ENCODE peak calls at places on chromosome 5, in ten cellular contexts. J, T, X, H, V, P, Q, M, Y and O are unnamed samples.

GRCh38 chr5:149775785-149776184 is 45.7 kb downstream of the PPARGC1B start:
- DNase-seq in P (peak; percentile 45), T (no peak), Y (no peak), J (no peak), X (no peak), Q (no peak), H (no peak), M (no peak), V (no peak), O (no peak)

GRCh38 chr5:136053336-136054121 is 24.7 kb downstream of the TGFBI start:
- DNase-seq in T (peak; percentile 96), M (peak; percentile 98), P (no peak), H (no peak), V (peak; percentile 92), J (no peak), Q (no peak), X (peak; percentile 97), Y (no peak), O (no peak)

GRCh38 chr5:95022967-95023695 is 261.8 kb downstream of the MCTP1 start:
- DNase-seq in H (peak; percentile 78), P (no peak), M (peak; percentile 49), V (no peak), T (no peak), J (no peak), Y (no peak), X (no peak), Q (no peak), O (no peak)

GRCh38 chr5:36655171-36655570 is 48.8 kb downstream of the SLC1A3 start:
- DNase-seq in H (peak; percentile 55), Y (no peak), Q (no peak), X (no peak), V (no peak), P (no peak), T (no peak), J (no peak), M (no peak), O (no peak)

GRCh38 chr5:53166101-53166500 is 56.5 kb upstream of the MOCS2 start:
- DNase-seq in T (no peak), X (no peak), J (no peak), V (no peak), Q (no peak), H (no peak), M (no peak), P (no peak), Y (no peak), O (no peak)

GRCh38 chr5:4189317-4189716 is 593.7 kb downstream of the IRX1 start:
- DNase-seq in X (no peak), T (no peak), H (peak; percentile 8), J (no peak), Q (no peak), Y (no peak), V (no peak), P (no peak), M (no peak), O (no peak)

GRCh38 chr5:54313311-54314270 is 3.2 kb upstream of the ARL15 start:
- DNase-seq in V (no peak), X (no peak), M (no peak), Q (no peak), H (no peak), J (no peak), P (no peak), T (no peak), Y (no peak), O (no peak)

GRCh38 chr5:39569857-39570256 is 145.1 kb upstream of the DAB2 start:
- DNase-seq in H (no peak), Q (no peak), V (no peak), M (no peak), J (no peak), P (no peak), Y (no peak), X (no peak), T (no peak), O (no peak)

GRCh38 chr5:78899922-78900362 is 85.2 kb downstream of the ARSB start:
- DNase-seq in T (peak; percentile 35), M (peak; percentile 66), J (no peak), H (peak; percentile 60), Q (no peak), X (peak; percentile 67), Y (peak; percentile 38), V (peak; percentile 32), P (no peak), O (no peak)